ENCODE peak calls at places on chromosomes 11 and 22, in ten cellular contexts. C is H1, T is stomach, O is HepG2, V is transverse colon, S is endothelial cell of umbilical vein, U is vagina, R is suprapubic skin, B is GM23338, H is sigmoid colon. L is an unnamed sample. For H3K4me1, the result is how much of the 10 kb centered on the place peaks cover.

GRCh38 chr22:46027219-46028068 is 50.5 kb upstream of the WNT7B start:
- DNase-seq in T (peak), O (peak), B (peak), S (no peak), C (no peak), R (peak), H (peak), U (no peak), V (peak), L (no peak)

GRCh38 chr22:44983878-44984482 is 25.8 kb downstream of the PHF21B start:
- DNase-seq in O (no peak), V (no peak), T (no peak), S (no peak), B (no peak), U (no peak), R (no peak), C (no peak), H (no peak), L (no peak)

GRCh38 chr11:2150206-2150847 is 10.7 kb downstream of the INS start:
- DNase-seq in V (no peak), B (peak), S (peak), C (no peak), O (peak), U (no peak), T (no peak), H (no peak), R (no peak), L (no peak)

GRCh38 chr22:29231971-29232959 is 26.6 kb downstream of the EMID1 start:
- DNase-seq in O (peak), R (no peak), U (no peak), C (no peak), S (peak), T (peak), H (peak), V (no peak), B (no peak), L (no peak)

GRCh38 chr11:74717211-74717997 is 13.8 kb downstream of the CHRDL2 start:
- DNase-seq in T (no peak), V (no peak), H (no peak), C (no peak), S (no peak), R (no peak), B (no peak), U (no peak), O (no peak), L (no peak)

GRCh38 chr22:24027389-24027980 is 16.4 kb downstream of the CABIN1 start:
- DNase-seq in V (no peak), S (no peak), C (no peak), B (no peak), T (no peak), U (no peak), H (no peak), O (no peak), R (no peak), L (no peak)

GRCh38 chr11:55701429-55701828 is 39.4 kb downstream of the OR4C6 start:
- DNase-seq in V (no peak), S (no peak), B (no peak), O (no peak), C (no peak), R (no peak), H (peak), T (no peak), U (no peak), L (no peak)

GRCh38 chr11:11567862-11568650 is 53.7 kb downstream of the GALNT18 start:
- DNase-seq in B (no peak), R (no peak), U (no peak), H (peak), S (no peak), O (no peak), V (peak), C (no peak), T (no peak), L (no peak)

GRCh38 chr11:9803685-9804413 is 140.0 kb downstream of the SWAP70 start:
- DNase-seq in B (no peak), V (no peak), S (no peak), H (no peak), T (no peak), C (no peak), U (no peak), R (no peak), O (no peak), L (no peak)

GRCh38 chr11:60971520-60971919 is at the start of gene CD6:
- DNase-seq in C (no peak), S (no peak), T (no peak), H (no peak), B (no peak), R (no peak), V (peak), O (no peak), U (no peak), L (no peak)

GRCh38 chr11:72561856-72562255 is 112.4 kb downstream of the PDE2A start:
- DNase-seq in V (no peak), H (no peak), C (no peak), T (no peak), O (no peak), B (no peak), R (peak), U (peak), S (no peak), L (peak)

GRCh38 chr11:63762662-63763505 is 5.7 kb downstream of the ZFTA start:
- DNase-seq in V (peak), C (peak), U (no peak), R (no peak), T (peak), O (no peak), H (peak), S (peak), B (peak), L (no peak)

GRCh38 chr11:646214-646613 is 9.1 kb downstream of the DRD4 start:
- DNase-seq in B (no peak), R (no peak), U (no peak), V (no peak), O (no peak), T (no peak), C (no peak), H (no peak), S (no peak), L (no peak)

GRCh38 chr11:1163321-1163910 is 5.7 kb downstream of the MUC5AC start:
- DNase-seq in U (no peak), B (no peak), H (no peak), V (no peak), S (no peak), O (no peak), C (no peak), T (peak), R (peak), L (no peak)

GRCh38 chr11:22728600-22729394 is 62.4 kb downstream of the GAS2 start:
- DNase-seq in S (peak), V (no peak), U (no peak), R (no peak), H (no peak), T (no peak), O (peak), B (no peak), C (no peak), L (no peak)

GRCh38 chr11:117199061-117199915 is at the start of gene TAGLN:
- DNase-seq in V (peak), T (peak), C (peak), O (peak), B (peak), H (peak), S (peak), R (no peak), U (no peak), L (no peak)

GRCh38 chr11:130190371-130190881 is 30.8 kb downstream of the ST14 start:
- DNase-seq in C (no peak), V (peak), H (no peak), O (no peak), T (no peak), R (no peak), U (no peak), B (no peak), S (no peak), L (no peak)

GRCh38 chr22:21621891-21622623 is 7.8 kb downstream of the YDJC start:
- DNase-seq in C (no peak), U (no peak), T (no peak), R (no peak), O (no peak), V (no peak), B (no peak), S (no peak), H (no peak), L (no peak)
- H3K4me1 ChIP-seq in C (under half), U (half or more), T (half or more), R (under half), O (under half), V (under half), B (under half), S (under half), H (under half), L (under half)

GRCh38 chr22:35611891-35612576 is 5.1 kb downstream of the MB start:
- DNase-seq in R (no peak), B (no peak), V (peak), T (no peak), H (peak), S (no peak), C (no peak), O (no peak), U (no peak), L (no peak)
- H3K27ac ChIP-seq in R (no peak), B (no peak), V (no peak), T (no peak), H (peak), S (no peak), C (no peak), O (no peak), U (no peak), L (no peak)

GRCh38 chr22:37777122-37777687 is 30.5 kb upstream of the GCAT start:
- DNase-seq in C (no peak), T (peak), H (peak), U (no peak), R (peak), O (peak), S (no peak), V (peak), B (peak), L (no peak)
- TF ChIP-seq POLR2AphosphoS5 in C (no peak), T (peak), H (peak), U (peak), R (peak), O (no peak), S (peak), V (peak), B (no peak), L (peak)

GRCh38 chr11:68148071-68148805 is 27.1 kb upstream of the CHKA start:
- DNase-seq in U (no peak), O (no peak), S (no peak), T (no peak), C (no peak), R (no peak), V (no peak), H (no peak), B (no peak), L (no peak)

GRCh38 chr11:68146010-68146540 is 24.9 kb upstream of the CHKA start:
- DNase-seq in C (no peak), O (peak), R (peak), B (no peak), T (peak), H (peak), V (peak), S (peak), U (no peak), L (no peak)

GRCh38 chr11:68145120-68145866 is 24.1 kb upstream of the CHKA start:
- DNase-seq in B (no peak), V (no peak), H (no peak), C (no peak), O (peak), U (no peak), R (peak), T (peak), S (no peak), L (no peak)

GRCh38 chr11:68148882-68149281 is 27.7 kb upstream of the CHKA start:
- DNase-seq in R (peak), O (no peak), U (no peak), S (no peak), C (no peak), H (no peak), T (peak), B (no peak), V (no peak), L (no peak)

GRCh38 chr11:68146704-68147474 is 25.7 kb upstream of the CHKA start:
- DNase-seq in S (peak), T (peak), C (no peak), V (peak), H (no peak), B (no peak), O (peak), R (peak), U (no peak), L (no peak)
- H3K4me1 ChIP-seq in S (under half), T (half or more), C (under half), V (under half), H (under half), B (under half), O (half or more), R (under half), U (under half), L (under half)

GRCh38 chr11:113247231-113247630 is 67.2 kb upstream of the TTC12 start:
- DNase-seq in S (no peak), H (no peak), O (no peak), R (no peak), B (peak), V (no peak), C (no peak), T (no peak), U (no peak), L (no peak)
- H3K27ac ChIP-seq in S (no peak), H (peak), O (no peak), R (no peak), B (no peak), V (no peak), C (no peak), T (no peak), U (no peak), L (peak)

GRCh38 chr11:26478710-26479109 is 93.4 kb downstream of the MUC15 start:
- DNase-seq in H (no peak), R (no peak), C (no peak), O (no peak), T (no peak), V (no peak), S (no peak), U (no peak), B (no peak), L (no peak)

GRCh38 chr11:26473216-26474194 is 98.6 kb downstream of the MUC15 start:
- DNase-seq in H (no peak), U (no peak), T (no peak), S (no peak), R (no peak), B (no peak), O (no peak), C (no peak), V (no peak), L (no peak)

GRCh38 chr11:26480041-26480440 is 92.0 kb downstream of the MUC15 start:
- DNase-seq in B (no peak), H (no peak), O (no peak), U (no peak), T (no peak), C (no peak), V (no peak), S (no peak), R (no peak), L (no peak)

GRCh38 chr11:26474401-26474800 is 97.7 kb downstream of the MUC15 start:
- DNase-seq in C (no peak), V (no peak), H (no peak), O (no peak), T (no peak), B (no peak), U (no peak), R (no peak), S (no peak), L (no peak)

GRCh38 chr11:26477406-26477805 is 94.7 kb downstream of the MUC15 start:
- DNase-seq in B (no peak), V (no peak), S (no peak), U (no peak), O (no peak), T (no peak), C (no peak), H (no peak), R (no peak), L (no peak)
- TF ChIP-seq POLR2AphosphoS5 in B (no peak), V (no peak), S (no peak), U (no peak), O (no peak), T (no peak), C (no peak), H (no peak), R (no peak), L (no peak)